ENCODE peak calls at places on chromosomes 3 and 15, in eight cellular contexts. One of them, this sample, is unnamed.

GRCh38 chr3:105837143-105837740 is 31.6 kb downstream of the CBLB start:
- DNase-seq in heart left ventricle: no peak
- DNase-seq in PC-3: no peak
- DNase-seq in neural progenitor cell: no peak
- DNase-seq in aorta: no peak
- DNase-seq in GM23248: no peak
- DNase-seq in HepG2: no peak
- DNase-seq in hepatocyte: no peak
- DNase-seq in this sample: no peak

GRCh38 chr15:77839431-77839830 is 206.7 kb upstream of the LINGO1 start:
- DNase-seq in HepG2: no peak
- DNase-seq in heart left ventricle: peak; percentile 23
- DNase-seq in PC-3: no peak
- DNase-seq in neural progenitor cell: no peak
- DNase-seq in hepatocyte: no peak
- DNase-seq in aorta: peak; percentile 42
- DNase-seq in GM23248: no peak
- DNase-seq in this sample: no peak

GRCh38 chr3:118526758-118527526 is 507.7 kb downstream of the IGSF11 start:
- DNase-seq in GM23248: no peak
- DNase-seq in heart left ventricle: no peak
- DNase-seq in aorta: no peak
- DNase-seq in hepatocyte: no peak
- DNase-seq in neural progenitor cell: no peak
- DNase-seq in HepG2: no peak
- DNase-seq in PC-3: no peak
- DNase-seq in this sample: no peak

GRCh38 chr3:11230125-11230524 is 42.1 kb upstream of the ATG7 start:
- DNase-seq in PC-3: no peak
- DNase-seq in aorta: no peak
- DNase-seq in HepG2: no peak
- DNase-seq in GM23248: peak; percentile 38
- DNase-seq in neural progenitor cell: no peak
- DNase-seq in heart left ventricle: no peak
- DNase-seq in hepatocyte: no peak
- DNase-seq in this sample: no peak

GRCh38 chr3:20043825-20044224 is 3.6 kb downstream of the KAT2B start:
- DNase-seq in heart left ventricle: no peak
- DNase-seq in HepG2: no peak
- DNase-seq in GM23248: no peak
- DNase-seq in PC-3: no peak
- DNase-seq in hepatocyte: no peak
- DNase-seq in neural progenitor cell: no peak
- DNase-seq in aorta: no peak
- DNase-seq in this sample: no peak

GRCh38 chr15:90002428-90002844 is 1.3 kb downstream of the ZNF710 start:
- DNase-seq in aorta: peak; percentile 81
- DNase-seq in hepatocyte: peak; percentile 62
- DNase-seq in PC-3: peak; percentile 41
- DNase-seq in GM23248: peak; percentile 70
- DNase-seq in HepG2: no peak
- DNase-seq in neural progenitor cell: peak; percentile 70
- DNase-seq in heart left ventricle: peak; percentile 75
- DNase-seq in this sample: peak; percentile 75

GRCh38 chr15:78449220-78449999 is 11.4 kb downstream of the IREB2 start:
- DNase-seq in aorta: no peak
- DNase-seq in heart left ventricle: no peak
- DNase-seq in GM23248: no peak
- DNase-seq in HepG2: peak; percentile 8
- DNase-seq in PC-3: no peak
- DNase-seq in hepatocyte: no peak
- DNase-seq in neural progenitor cell: no peak
- DNase-seq in this sample: no peak

GRCh38 chr3:129888739-129889138 is 4.8 kb downstream of the TMCC1 start:
- DNase-seq in neural progenitor cell: no peak
- DNase-seq in heart left ventricle: no peak
- DNase-seq in aorta: no peak
- DNase-seq in PC-3: peak; percentile 86
- DNase-seq in hepatocyte: no peak
- DNase-seq in GM23248: peak; percentile 82
- DNase-seq in HepG2: no peak
- DNase-seq in this sample: no peak

GRCh38 chr3:67946446-67946845 is 292.0 kb upstream of the SUCLG2 start:
- DNase-seq in neural progenitor cell: no peak
- DNase-seq in GM23248: no peak
- DNase-seq in PC-3: no peak
- DNase-seq in aorta: no peak
- DNase-seq in HepG2: no peak
- DNase-seq in heart left ventricle: no peak
- DNase-seq in hepatocyte: no peak
- DNase-seq in this sample: no peak

GRCh38 chr3:183555541-183556081 is at the start of gene KLHL6:
- DNase-seq in aorta: no peak
- DNase-seq in hepatocyte: no peak
- DNase-seq in HepG2: no peak
- DNase-seq in GM23248: no peak
- DNase-seq in PC-3: no peak
- DNase-seq in heart left ventricle: peak; percentile 76
- DNase-seq in neural progenitor cell: no peak
- DNase-seq in this sample: peak; percentile 70

GRCh38 chr15:28081594-28081993 is 17.5 kb downstream of the OCA2 start:
- DNase-seq in GM23248: no peak
- DNase-seq in neural progenitor cell: no peak
- DNase-seq in heart left ventricle: no peak
- DNase-seq in hepatocyte: no peak
- DNase-seq in aorta: no peak
- DNase-seq in PC-3: no peak
- DNase-seq in HepG2: no peak
- DNase-seq in this sample: no peak

GRCh38 chr3:174035317-174035886 is 637.9 kb downstream of the NLGN1 start:
- DNase-seq in neural progenitor cell: no peak
- DNase-seq in hepatocyte: peak; percentile 5
- DNase-seq in aorta: no peak
- DNase-seq in GM23248: peak; percentile 3
- DNase-seq in heart left ventricle: no peak
- DNase-seq in PC-3: no peak
- DNase-seq in HepG2: no peak
- DNase-seq in this sample: no peak

GRCh38 chr3:147191795-147192385 is 214.5 kb downstream of the ZIC4 start:
- DNase-seq in heart left ventricle: no peak
- DNase-seq in neural progenitor cell: peak; percentile 71
- DNase-seq in PC-3: peak; percentile 82
- DNase-seq in aorta: no peak
- DNase-seq in hepatocyte: peak; percentile 72
- DNase-seq in HepG2: peak; percentile 64
- DNase-seq in GM23248: peak; percentile 68
- DNase-seq in this sample: no peak

GRCh38 chr15:83379574-83379973 is 67.6 kb upstream of the SH3GL3 start:
- DNase-seq in PC-3: peak; percentile 97
- DNase-seq in neural progenitor cell: no peak
- DNase-seq in GM23248: peak; percentile 76
- DNase-seq in hepatocyte: no peak
- DNase-seq in HepG2: no peak
- DNase-seq in heart left ventricle: no peak
- DNase-seq in aorta: no peak
- DNase-seq in this sample: no peak

GRCh38 chr3:174651951-174652350 is 207.2 kb upstream of the NAALADL2 start:
- DNase-seq in neural progenitor cell: no peak
- DNase-seq in PC-3: no peak
- DNase-seq in HepG2: no peak
- DNase-seq in hepatocyte: no peak
- DNase-seq in GM23248: no peak
- DNase-seq in heart left ventricle: no peak
- DNase-seq in aorta: no peak
- DNase-seq in this sample: no peak

GRCh38 chr3:50454671-50455070 is 48.8 kb downstream of the CACNA2D2 start:
- DNase-seq in neural progenitor cell: peak; percentile 65
- DNase-seq in GM23248: no peak
- DNase-seq in PC-3: no peak
- DNase-seq in hepatocyte: no peak
- DNase-seq in heart left ventricle: no peak
- DNase-seq in HepG2: no peak
- DNase-seq in aorta: no peak
- DNase-seq in this sample: no peak

GRCh38 chr3:115720988-115721387 is 97.7 kb downstream of the GAP43 start:
- DNase-seq in aorta: no peak
- DNase-seq in GM23248: peak; percentile 3
- DNase-seq in HepG2: no peak
- DNase-seq in heart left ventricle: no peak
- DNase-seq in neural progenitor cell: no peak
- DNase-seq in PC-3: no peak
- DNase-seq in hepatocyte: no peak
- DNase-seq in this sample: no peak

GRCh38 chr3:158313344-158313927 is 203.5 kb downstream of the RSRC1 start:
- DNase-seq in heart left ventricle: no peak
- DNase-seq in HepG2: peak; percentile 31
- DNase-seq in aorta: no peak
- DNase-seq in neural progenitor cell: peak; percentile 27
- DNase-seq in hepatocyte: peak; percentile 43
- DNase-seq in PC-3: peak; percentile 56
- DNase-seq in GM23248: peak; percentile 32
- DNase-seq in this sample: no peak

GRCh38 chr3:179853176-179853575 is 183.6 kb downstream of the PEX5L start:
- DNase-seq in aorta: no peak
- DNase-seq in neural progenitor cell: no peak
- DNase-seq in heart left ventricle: no peak
- DNase-seq in PC-3: no peak
- DNase-seq in GM23248: peak; percentile 44
- DNase-seq in hepatocyte: no peak
- DNase-seq in HepG2: no peak
- DNase-seq in this sample: no peak

GRCh38 chr15:70061696-70062270 is 35.9 kb downstream of the TLE3 start:
- DNase-seq in heart left ventricle: no peak
- DNase-seq in GM23248: no peak
- DNase-seq in PC-3: no peak
- DNase-seq in hepatocyte: no peak
- DNase-seq in aorta: no peak
- DNase-seq in HepG2: no peak
- DNase-seq in neural progenitor cell: no peak
- DNase-seq in this sample: no peak

GRCh38 chr3:141738636-141739363 is 702 bp downstream of the RNF7 start:
- DNase-seq in neural progenitor cell: peak; percentile 41
- DNase-seq in hepatocyte: peak; percentile 75
- DNase-seq in heart left ventricle: no peak
- DNase-seq in aorta: no peak
- DNase-seq in GM23248: peak; percentile 87
- DNase-seq in PC-3: peak; percentile 31
- DNase-seq in HepG2: no peak
- DNase-seq in this sample: no peak

GRCh38 chr15:56798639-56799038 is 65.3 kb upstream of the ZNF280D start:
- DNase-seq in neural progenitor cell: no peak
- DNase-seq in HepG2: no peak
- DNase-seq in GM23248: no peak
- DNase-seq in PC-3: no peak
- DNase-seq in aorta: no peak
- DNase-seq in heart left ventricle: no peak
- DNase-seq in hepatocyte: no peak
- DNase-seq in this sample: no peak

GRCh38 chr15:42593143-42593542 is 17.7 kb downstream of the STARD9 start:
- DNase-seq in GM23248: peak; percentile 59
- DNase-seq in PC-3: no peak
- DNase-seq in hepatocyte: no peak
- DNase-seq in aorta: no peak
- DNase-seq in heart left ventricle: no peak
- DNase-seq in neural progenitor cell: no peak
- DNase-seq in HepG2: no peak
- DNase-seq in this sample: no peak
- H3K4me3 ChIP-seq in GM23248: no peak overlapping the region
- H3K4me3 ChIP-seq in PC-3: no peak overlapping the region
- H3K4me3 ChIP-seq in hepatocyte: no peak overlapping the region
- H3K4me3 ChIP-seq in aorta: no peak overlapping the region
- H3K4me3 ChIP-seq in heart left ventricle: no peak overlapping the region
- H3K4me3 ChIP-seq in neural progenitor cell: no peak overlapping the region
- H3K4me3 ChIP-seq in HepG2: no peak overlapping the region
- H3K4me3 ChIP-seq in this sample: no peak overlapping the region

GRCh38 chr3:58576716-58577115 is 475 bp downstream of the FAM107A start:
- DNase-seq in hepatocyte: no peak
- DNase-seq in HepG2: no peak
- DNase-seq in neural progenitor cell: no peak
- DNase-seq in PC-3: no peak
- DNase-seq in aorta: no peak
- DNase-seq in GM23248: no peak
- DNase-seq in heart left ventricle: no peak
- DNase-seq in this sample: no peak
- H3K4me1 ChIP-seq in hepatocyte: peaks cover 11% of the 10 kb centered on the region
- H3K4me1 ChIP-seq in HepG2: peaks cover 13% of the 10 kb centered on the region
- H3K4me1 ChIP-seq in neural progenitor cell: peaks cover 47% of the 10 kb centered on the region
- H3K4me1 ChIP-seq in PC-3: no peaks in the 10 kb centered on the region
- H3K4me1 ChIP-seq in aorta: no peaks in the 10 kb centered on the region
- H3K4me1 ChIP-seq in GM23248: peaks cover 4% of the 10 kb centered on the region
- H3K4me1 ChIP-seq in heart left ventricle: peaks cover 61% of the 10 kb centered on the region
- H3K4me1 ChIP-seq in this sample: no peaks in the 10 kb centered on the region

DNA sequence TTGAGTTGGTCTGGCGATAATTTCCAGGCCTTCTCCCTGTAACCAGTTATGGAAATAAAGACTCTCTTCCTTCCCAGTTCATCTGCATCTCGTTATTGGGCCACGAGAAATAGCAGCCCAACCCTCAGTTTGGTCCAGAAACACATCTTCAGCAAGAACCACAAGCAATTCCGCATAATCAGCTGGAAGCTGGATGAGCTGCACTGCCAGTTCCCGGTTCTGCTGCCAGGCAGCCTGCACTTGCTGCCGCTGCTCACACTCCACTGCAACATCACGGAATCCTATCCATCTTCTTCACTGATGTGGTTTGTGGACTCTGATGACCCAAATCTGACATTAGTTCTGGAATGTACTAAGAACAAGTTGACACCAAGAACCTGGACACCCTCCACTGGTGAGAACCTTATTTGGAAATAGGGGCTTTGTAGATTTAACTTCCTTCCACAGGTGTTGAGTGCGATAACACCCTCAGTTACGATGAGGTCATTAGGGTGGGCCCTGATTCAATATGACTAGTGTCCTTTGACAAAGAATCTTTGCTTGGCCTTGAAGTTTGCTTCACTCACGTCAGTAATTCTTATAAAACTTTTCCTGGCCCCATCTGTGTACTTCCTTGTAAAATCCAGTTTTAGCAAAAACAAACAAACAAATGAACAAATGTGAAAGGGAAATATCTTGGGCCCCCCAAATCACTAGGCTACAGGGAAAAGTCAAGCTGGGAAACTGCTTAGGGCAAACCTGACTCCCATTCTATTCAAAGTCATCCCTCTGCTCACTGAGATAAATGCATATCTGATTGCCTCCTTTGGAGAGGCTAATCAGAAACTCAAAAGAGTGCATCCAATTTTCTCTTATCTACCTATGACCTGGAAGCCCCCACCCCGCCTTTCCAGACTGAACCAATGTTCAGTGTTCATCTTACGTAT is 221.9 kb upstream of the PROK2 start:
- DNase-seq in GM23248: peak; percentile 24
- DNase-seq in hepatocyte: no peak
- DNase-seq in PC-3: no peak
- DNase-seq in neural progenitor cell: no peak
- DNase-seq in HepG2: no peak
- DNase-seq in heart left ventricle: no peak
- DNase-seq in aorta: no peak
- DNase-seq in this sample: no peak
- H3K4me3 ChIP-seq in GM23248: no peak overlapping the region
- H3K4me3 ChIP-seq in hepatocyte: no peak overlapping the region
- H3K4me3 ChIP-seq in PC-3: no peak overlapping the region
- H3K4me3 ChIP-seq in neural progenitor cell: no peak overlapping the region
- H3K4me3 ChIP-seq in HepG2: no peak overlapping the region
- H3K4me3 ChIP-seq in heart left ventricle: no peak overlapping the region
- H3K4me3 ChIP-seq in aorta: no peak overlapping the region
- H3K4me3 ChIP-seq in this sample: no peak overlapping the region

GRCh38 chr15:92618121-92618520 is 37.5 kb downstream of the FAM174B start:
- DNase-seq in neural progenitor cell: no peak
- DNase-seq in GM23248: no peak
- DNase-seq in heart left ventricle: no peak
- DNase-seq in hepatocyte: peak; percentile 35
- DNase-seq in PC-3: no peak
- DNase-seq in HepG2: no peak
- DNase-seq in aorta: no peak
- DNase-seq in this sample: no peak
- H3K4me1 ChIP-seq in neural progenitor cell: peaks cover 16% of the 10 kb centered on the region
- H3K4me1 ChIP-seq in GM23248: peaks cover 5% of the 10 kb centered on the region
- H3K4me1 ChIP-seq in heart left ventricle: peaks cover 32% of the 10 kb centered on the region
- H3K4me1 ChIP-seq in hepatocyte: peaks cover 43% of the 10 kb centered on the region
- H3K4me1 ChIP-seq in PC-3: peaks cover 38% of the 10 kb centered on the region
- H3K4me1 ChIP-seq in HepG2: peaks cover 32% of the 10 kb centered on the region
- H3K4me1 ChIP-seq in aorta: no peaks in the 10 kb centered on the region
- H3K4me1 ChIP-seq in this sample: peaks cover 29% of the 10 kb centered on the region